ENCODE peak calls at places on chromosomes 1 and 21, in six cellular contexts. L is AML-193, I is endothelial cell, D is Calu3, Z is H9, H is RWPE1. S is an unnamed sample.

GRCh38 chr1:11653616-11654570 is at the start of gene FBXO2:
- DNase-seq in L (no peak), I (no peak), D (no peak), Z (no peak), H (peak; percentile 61), S (no peak)

GRCh38 chr1:53378061-53378460 is 50.2 kb upstream of the LRP8 start:
- DNase-seq in L (no peak), I (no peak), D (no peak), Z (peak; percentile 14), H (no peak), S (no peak)

GRCh38 chr1:31038360-31038759 is 27.2 kb downstream of the PUM1 start:
- DNase-seq in L (no peak), I (no peak), D (no peak), Z (no peak), H (no peak), S (no peak)

GRCh38 chr1:182206628-182207239 is 145.2 kb upstream of the ZNF648 start:
- DNase-seq in L (no peak), I (no peak), D (no peak), Z (no peak), H (no peak), S (no peak)

GRCh38 chr1:11645670-11646265 is 8.5 kb downstream of the FBXO2 start:
- DNase-seq in L (peak; percentile 65), I (peak; percentile 90), D (peak; percentile 88), Z (peak; percentile 84), H (peak; percentile 51), S (peak; percentile 47)

GRCh38 chr1:150006881-150007401 is 3.6 kb downstream of the OTUD7B start:
- DNase-seq in L (no peak), I (no peak), D (no peak), Z (no peak), H (no peak), S (peak; percentile 79)

GRCh38 chr21:41630249-41630648 is 122.3 kb upstream of the TMPRSS2 start:
- DNase-seq in L (no peak), I (no peak), D (no peak), Z (no peak), H (peak; percentile 96), S (no peak)

GRCh38 chr21:46559291-46559983 is 45.4 kb downstream of the S100B start:
- DNase-seq in L (no peak), I (peak; percentile 22), D (no peak), Z (no peak), H (no peak), S (peak; percentile 25)

GRCh38 chr21:43322805-43323204 is 104.1 kb downstream of the SIK1 start:
- DNase-seq in L (no peak), I (no peak), D (no peak), Z (no peak), H (no peak), S (no peak)

GRCh38 chr21:46634966-46635323 is 529 bp upstream of the PRMT2 start:
- DNase-seq in L (peak; percentile 77), I (no peak), D (peak; percentile 39), Z (no peak), H (peak; percentile 69), S (peak; percentile 57)

GRCh38 chr21:45558044-45558721 is 15.9 kb upstream of the SLC19A1 start:
- DNase-seq in L (no peak), I (no peak), D (no peak), Z (no peak), H (no peak), S (no peak)

GRCh38 chr21:17467392-17467791 is 45.5 kb upstream of the CXADR start:
- DNase-seq in L (no peak), I (no peak), D (no peak), Z (no peak), H (no peak), S (peak; percentile 4)

GRCh38 chr1:66613187-66613586 is 79.2 kb downstream of the SGIP1 start:
- DNase-seq in L (no peak), I (no peak), D (no peak), Z (no peak), H (no peak), S (no peak)

GRCh38 chr1:110513511-110513910 is 5.5 kb downstream of the KCNA10 start:
- DNase-seq in L (no peak), I (no peak), D (no peak), Z (peak; percentile 88), H (no peak), S (no peak)

GRCh38 chr1:215083408-215083961 is 948 bp downstream of the KCNK2 start:
- DNase-seq in L (no peak), I (peak; percentile 37), D (no peak), Z (peak; percentile 55), H (no peak), S (no peak)

GRCh38 chr1:113141650-113142473 is 68.9 kb downstream of the LRIG2 start:
- DNase-seq in L (peak; percentile 2), I (no peak), D (no peak), Z (no peak), H (peak; percentile 53), S (peak; percentile 27)

GRCh38 chr21:17391811-17392340 is 121.0 kb upstream of the CXADR start:
- DNase-seq in L (no peak), I (no peak), D (no peak), Z (no peak), H (peak; percentile 9), S (no peak)

GRCh38 chr1:46409063-46409372 is 14.9 kb downstream of the FAAH start:
- DNase-seq in L (no peak), I (no peak), D (no peak), Z (no peak), H (no peak), S (no peak)

GRCh38 chr1:8481650-8482380 is 163.9 kb downstream of the SLC45A1 start:
- DNase-seq in L (no peak), I (no peak), D (no peak), Z (no peak), H (no peak), S (no peak)

GRCh38 chr1:87196110-87196509 is 132.6 kb upstream of the LMO4 start:
- DNase-seq in L (no peak), I (no peak), D (no peak), Z (no peak), H (no peak), S (no peak)

GRCh38 chr1:236156512-236157208 is 14.3 kb downstream of the GPR137B start:
- DNase-seq in L (peak; percentile 87), I (no peak), D (no peak), Z (no peak), H (no peak), S (no peak)

GRCh38 chr1:228867093-228867950 is 132.0 kb downstream of the RHOU start:
- DNase-seq in L (no peak), I (no peak), D (no peak), Z (peak; percentile 16), H (no peak), S (no peak)

GRCh38 chr1:8629241-8630091 is 188.0 kb downstream of the RERE start:
- DNase-seq in L (peak; percentile 31), I (no peak), D (no peak), Z (no peak), H (no peak), S (no peak)

GRCh38 chr1:37809942-37810341 is 1.9 kb upstream of the YRDC start:
- DNase-seq in L (no peak), I (no peak), D (no peak), Z (no peak), H (no peak), S (no peak)

GRCh38 chr1:163054056-163054706 is 15.0 kb upstream of the RGS4 start:
- DNase-seq in L (no peak), I (no peak), D (no peak), Z (no peak), H (no peak), S (no peak)

GRCh38 chr1:167196185-167196584 is 24.5 kb upstream of the POU2F1 start:
- DNase-seq in L (no peak), I (no peak), D (no peak), Z (no peak), H (peak; percentile 26), S (peak; percentile 87)

GRCh38 chr1:5949074-5949760 is 43.0 kb downstream of the NPHP4 start:
- DNase-seq in L (no peak), I (no peak), D (no peak), Z (peak; percentile 31), H (no peak), S (no peak)

GRCh38 chr1:103900005-103900404 is 150.3 kb downstream of the AMY1C start:
- DNase-seq in L (no peak), I (no peak), D (no peak), Z (no peak), H (no peak), S (no peak)

GRCh38 chr1:26036756-26037281 is 9.1 kb downstream of the SLC30A2 start:
- DNase-seq in L (no peak), I (no peak), D (no peak), Z (no peak), H (no peak), S (no peak)

GRCh38 chr1:101376121-101377095 is 139.6 kb downstream of the S1PR1 start:
- DNase-seq in L (no peak), I (no peak), D (no peak), Z (no peak), H (no peak), S (no peak)

GRCh38 chr1:243686149-243686548 is 163.9 kb downstream of the AKT3 start:
- DNase-seq in L (no peak), I (no peak), D (no peak), Z (no peak), H (no peak), S (no peak)

GRCh38 chr1:64124751-64125445 is 78.5 kb upstream of the UBE2U start:
- DNase-seq in L (no peak), I (no peak), D (no peak), Z (no peak), H (no peak), S (no peak)

GRCh38 chr1:197763769-197764168 is 11.5 kb downstream of the DENND1B start:
- DNase-seq in L (no peak), I (no peak), D (no peak), Z (no peak), H (no peak), S (no peak)

GRCh38 chr1:192266645-192267044 is 50.1 kb upstream of the RGS21 start:
- DNase-seq in L (no peak), I (no peak), D (no peak), Z (no peak), H (no peak), S (no peak)

GRCh38 chr1:211183924-211184323 is 50.0 kb upstream of the KCNH1 start:
- DNase-seq in L (no peak), I (no peak), D (no peak), Z (no peak), H (no peak), S (no peak)

S was measured in COLO829.